ENCODE peak calls at places on chromosomes 4 and X, in ten cellular contexts. F is CD8-positive, alpha-beta T cell; R is AG09319; L is A673; C is AG04450; N is fibroblast of pulmonary artery; I is HFF-Myc; Q is mesothelial cell of epicardium; U is tibial nerve; V is heart left ventricle. B is an unnamed sample.
A peak's percentile ranks its signal among the peaks of the same experiment; 100 is the strongest.

GRCh38 chrX:54049801-54050200 is 5.5 kb upstream of the PHF8 start:
- DNase-seq in I (no peak), L (no peak), N (no peak), C (no peak), F (no peak), R (no peak), V (no peak), Q (no peak), U (no peak), B (no peak)

GRCh38 chrX:134658002-134658401 is 269 bp downstream of the PLAC1 start:
- DNase-seq in V (no peak), U (no peak), C (no peak), L (no peak), I (no peak), Q (no peak), N (no peak), F (no peak), R (no peak), B (no peak)

GRCh38 chr4:120156115-120156718 is 89.6 kb upstream of the MAD2L1 start:
- DNase-seq in C (peak; percentile 49), U (no peak), I (peak; percentile 20), Q (no peak), R (peak; percentile 39), N (peak; percentile 90), V (no peak), F (peak; percentile 33), L (peak; percentile 73), B (no peak)

GRCh38 chrX:86379209-86379608 is 231.0 kb downstream of the DACH2 start:
- DNase-seq in F (no peak), Q (no peak), U (no peak), L (no peak), C (no peak), I (no peak), R (no peak), N (no peak), V (no peak), B (no peak)

GRCh38 chr4:165518024-165518616 is 139.3 kb downstream of the CPE start:
- DNase-seq in L (no peak), N (no peak), R (no peak), V (no peak), Q (no peak), U (no peak), I (no peak), F (no peak), C (no peak), B (no peak)

GRCh38 chr4:124806403-124806802 is 93.9 kb upstream of the ANKRD50 start:
- DNase-seq in I (peak; percentile 19), N (no peak), F (no peak), Q (no peak), C (no peak), L (peak; percentile 89), R (no peak), U (no peak), V (no peak), B (no peak)

GRCh38 chrX:15973941-15974340 is 119.3 kb upstream of the AP1S2 start:
- DNase-seq in F (no peak), L (no peak), V (peak; percentile 38), I (no peak), R (no peak), Q (no peak), C (no peak), U (peak; percentile 13), N (peak; percentile 28), B (no peak)

GRCh38 chr4:78565971-78566372 is 14.4 kb downstream of the ANXA3 start:
- DNase-seq in N (peak; percentile 77), F (no peak), R (no peak), Q (no peak), V (no peak), L (no peak), C (no peak), I (no peak), U (no peak), B (no peak)

GRCh38 chrX:123764967-123765871 is 32.4 kb upstream of the THOC2 start:
- DNase-seq in V (peak; percentile 90), L (peak; percentile 92), Q (peak; percentile 56), R (peak; percentile 61), C (peak; percentile 55), I (peak; percentile 31), N (peak; percentile 84), F (peak; percentile 32), U (peak; percentile 66), B (peak; percentile 83)

DNA sequence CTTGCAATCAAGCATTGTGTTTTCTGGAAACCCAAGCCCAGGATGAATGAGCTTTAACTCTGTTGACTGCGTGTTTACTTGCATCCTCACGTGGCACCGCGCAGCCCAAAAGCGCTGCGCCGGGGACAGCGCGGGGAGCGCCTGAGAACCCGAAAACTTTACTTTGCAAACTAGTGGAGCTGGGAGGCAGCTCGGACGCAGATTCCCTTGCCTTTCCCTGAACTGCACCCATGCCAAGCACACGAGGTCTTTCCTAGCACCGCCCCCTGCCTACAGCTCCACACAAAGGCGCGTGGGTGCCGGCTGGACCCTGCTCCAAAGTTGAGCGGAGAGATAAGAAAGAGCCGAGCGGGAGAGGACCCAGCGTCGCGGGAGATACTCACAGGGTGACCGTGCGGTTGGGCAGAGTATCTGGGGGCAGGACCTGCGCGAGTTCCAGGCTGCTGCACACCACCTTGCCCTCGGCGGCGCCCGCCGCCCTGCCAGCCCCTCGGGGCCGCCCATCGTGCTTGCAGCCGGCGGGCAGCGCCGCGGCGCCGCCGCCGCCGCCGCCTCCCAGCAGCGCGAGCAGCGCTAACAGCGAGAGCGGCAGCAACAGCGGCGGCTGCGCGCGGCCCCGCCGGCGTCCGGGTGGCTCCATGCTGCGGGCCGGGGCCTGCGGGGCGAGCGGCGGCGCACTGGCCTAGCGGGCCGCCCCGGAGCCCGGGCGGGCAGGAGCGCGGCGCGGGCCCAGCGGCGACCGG is 550 bp downstream of the ADGRA3 start:
- DNase-seq in L (peak; percentile 87), C (no peak), F (peak; percentile 8), Q (peak; percentile 29), R (no peak), I (peak; percentile 54), N (peak; percentile 79), U (peak; percentile 29), V (peak; percentile 75), B (peak; percentile 74)
- TF ChIP-seq CTCF in L (no peak), C (peak; percentile 16), F (no peak), Q (no peak), R (peak; percentile 9), I (no peak), N (no peak), U (peak; percentile 17), V (peak; percentile 24), B (no peak)

GRCh38 chr4:40299704-40300336 is 35.3 kb upstream of the CHRNA9 start:
- DNase-seq in F (no peak), R (no peak), Q (no peak), V (no peak), U (no peak), N (no peak), I (no peak), L (no peak), C (no peak), B (no peak)
- TF ChIP-seq CTCF in F (no peak), R (no peak), Q (no peak), V (no peak), U (no peak), N (no peak), I (no peak), L (peak; percentile 21), C (no peak), B (no peak)

DNA sequence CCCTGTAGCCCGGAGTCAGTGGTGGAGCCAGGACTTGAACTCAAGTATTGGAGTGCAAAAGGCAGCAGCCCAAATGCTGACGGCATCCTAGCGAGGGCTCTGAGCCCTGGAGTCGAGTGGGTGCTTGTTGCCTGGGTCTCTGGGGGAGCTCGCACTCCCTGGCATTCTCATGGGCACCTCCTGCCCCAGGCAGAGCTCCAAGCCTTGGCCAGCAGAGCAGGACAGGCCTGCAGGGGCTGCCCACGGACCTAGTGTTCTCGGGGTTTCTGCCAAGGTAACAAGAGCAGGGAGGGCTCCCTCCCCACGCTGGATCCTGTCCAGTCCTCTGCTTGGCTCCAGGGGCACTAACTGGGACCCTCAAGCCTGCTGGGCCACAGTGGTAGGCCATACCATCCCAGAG is 17.6 kb upstream of the WFS1 start:
- DNase-seq in I (no peak), U (no peak), Q (no peak), L (no peak), N (no peak), V (no peak), C (no peak), F (no peak), R (no peak), B (no peak)
- TF ChIP-seq CTCF in I (no peak), U (no peak), Q (no peak), L (no peak), N (no peak), V (no peak), C (no peak), F (no peak), R (no peak), B (no peak)

GRCh38 chrX:140664939-140665338 is 44.6 kb upstream of the LINC00632 start:
- DNase-seq in V (no peak), F (no peak), L (peak; percentile 37), R (no peak), N (peak; percentile 36), Q (no peak), U (no peak), I (no peak), C (no peak), B (no peak)

GRCh38 chrX:140661657-140662056 is 47.9 kb upstream of the LINC00632 start:
- DNase-seq in L (no peak), N (no peak), U (no peak), R (no peak), F (no peak), I (no peak), V (no peak), C (no peak), Q (no peak), B (no peak)
- TF ChIP-seq CTCF in L (peak; percentile 30), N (no peak), U (no peak), R (no peak), F (no peak), I (no peak), V (no peak), C (no peak), Q (no peak), B (no peak)

DNA sequence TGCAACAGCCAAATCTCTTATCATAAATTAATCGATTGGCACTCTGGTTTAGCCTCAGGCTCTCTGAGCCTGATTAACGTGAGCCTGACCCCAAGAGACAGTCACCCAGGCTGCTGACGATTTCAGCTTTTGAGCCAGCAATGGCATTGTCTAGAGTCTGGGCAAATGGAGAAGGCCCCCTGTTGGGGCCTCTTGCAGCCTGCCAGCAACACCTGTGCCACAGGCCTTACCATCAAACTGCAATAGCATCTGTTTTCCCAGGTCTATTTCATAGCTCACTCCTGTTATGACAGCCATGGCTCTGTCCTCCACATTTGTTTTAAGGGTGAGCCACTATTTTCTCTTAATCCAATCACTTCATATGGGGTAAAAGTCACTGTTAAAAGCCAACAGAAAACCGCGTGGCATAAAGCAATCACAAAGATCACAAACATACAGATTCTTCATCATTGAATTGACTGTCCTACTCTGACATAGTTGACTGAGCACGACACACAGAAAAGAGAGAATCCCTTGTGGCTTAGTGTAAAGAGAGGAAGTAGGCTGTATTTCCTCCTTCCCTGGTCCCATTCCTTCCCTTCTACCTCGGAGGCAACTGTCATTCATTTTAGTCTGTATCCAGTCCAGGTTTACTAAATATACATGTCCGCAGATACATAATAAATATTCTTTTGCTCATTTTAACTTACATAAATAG is 47.8 kb downstream of the SLC9A7 start:
- DNase-seq in L (no peak), F (no peak), C (no peak), I (no peak), Q (no peak), R (no peak), N (no peak), V (no peak), U (no peak), B (no peak)
- TF ChIP-seq CTCF in L (no peak), F (no peak), C (no peak), I (no peak), Q (no peak), R (no peak), N (no peak), V (no peak), U (no peak), B (no peak)

GRCh38 chrX:111244238-111244750 is 26.0 kb downstream of the CAPN6 start:
- DNase-seq in C (no peak), U (no peak), L (peak; percentile 19), N (peak; percentile 11), R (peak; percentile 0), F (no peak), V (no peak), I (no peak), Q (no peak), B (no peak)
- TF ChIP-seq CTCF in C (peak; percentile 35), U (no peak), L (peak; percentile 61), N (peak; percentile 34), R (peak; percentile 40), F (no peak), V (peak; percentile 23), I (peak; percentile 17), Q (peak; percentile 58), B (no peak)

B was measured in glutamatergic neuron.